ENCODE peak calls at places on chromosome 5, in four cellular contexts. U is EH, P is aorta, R is NCI-H345. Q is an unnamed sample.
A peak's percentile ranks its signal among the peaks of the same experiment; 100 is the strongest.

GRCh38 chr5:59296317-59297264 is 596.9 kb downstream of the PDE4D start:
- DNase-seq in U (peak; percentile 24), P (no peak), R (no peak), Q (no peak)

GRCh38 chr5:35954175-35954574 is 15.8 kb upstream of the CAPSL start:
- DNase-seq in U (no peak), P (no peak), R (no peak), Q (no peak)

GRCh38 chr5:58496488-58496887 is 5.3 kb downstream of the GAPT start:
- DNase-seq in U (no peak), P (no peak), R (no peak), Q (no peak)

GRCh38 chr5:39501403-39501802 is 76.6 kb upstream of the DAB2 start:
- DNase-seq in U (peak; percentile 92), P (peak; percentile 74), R (no peak), Q (no peak)

GRCh38 chr5:153099328-153099727 is 391.1 kb upstream of the GRIA1 start:
- DNase-seq in U (no peak), P (no peak), R (no peak), Q (no peak)

GRCh38 chr5:32559411-32559810 is 25.9 kb upstream of the SUB1 start:
- DNase-seq in U (no peak), P (no peak), R (no peak), Q (no peak)

GRCh38 chr5:89769975-89770374 is 639.6 kb downstream of the CETN3 start:
- DNase-seq in U (no peak), P (no peak), R (no peak), Q (no peak)

GRCh38 chr5:32193591-32193990 is 19.5 kb upstream of the GOLPH3 start:
- DNase-seq in U (peak; percentile 94), P (peak; percentile 94), R (peak; percentile 98), Q (peak; percentile 26)

GRCh38 chr5:138611295-138612220 is 36.4 kb upstream of the HSPA9 start:
- DNase-seq in U (no peak), P (no peak), R (peak; percentile 27), Q (peak; percentile 70)

GRCh38 chr5:132209901-132210545 is 17.6 kb downstream of the P4HA2 start:
- DNase-seq in U (no peak), P (no peak), R (no peak), Q (peak; percentile 28)

GRCh38 chr5:134136221-134136631 is 21.7 kb downstream of the TCF7 start:
- DNase-seq in U (no peak), P (no peak), R (no peak), Q (peak; percentile 32)

GRCh38 chr5:141780240-141780951 is 97.8 kb downstream of the PCDH1 start:
- DNase-seq in U (no peak), P (no peak), R (no peak), Q (no peak)

GRCh38 chr5:157533011-157533481 is 42.5 kb downstream of the ADAM19 start:
- DNase-seq in U (no peak), P (no peak), R (no peak), Q (no peak)

GRCh38 chr5:74903165-74903787 is 37.1 kb upstream of the FAM169A start:
- DNase-seq in U (no peak), P (no peak), R (peak; percentile 9), Q (no peak)

GRCh38 chr5:179334017-179334765 is 11.1 kb downstream of the ADAMTS2 start:
- DNase-seq in U (no peak), P (peak; percentile 30), R (no peak), Q (no peak)

GRCh38 chr5:95718203-95718602 is 12.9 kb upstream of the RHOBTB3 start:
- DNase-seq in U (no peak), P (no peak), R (no peak), Q (no peak)

GRCh38 chr5:141951341-141951781 is 6.6 kb downstream of the PCDH12 start:
- DNase-seq in U (no peak), P (no peak), R (no peak), Q (no peak)

GRCh38 chr5:77724934-77725333 is 51.2 kb downstream of the TBCA start:
- DNase-seq in U (no peak), P (no peak), R (no peak), Q (no peak)

GRCh38 chr5:94901071-94901979 is 282.9 kb downstream of the SLF1 start:
- DNase-seq in U (peak; percentile 42), P (no peak), R (no peak), Q (no peak)

GRCh38 chr5:118533923-118534322 is 454.4 kb downstream of the DTWD2 start:
- DNase-seq in U (no peak), P (no peak), R (no peak), Q (no peak)

GRCh38 chr5:158010831-158011230 is 151.9 kb upstream of the CLINT1 start:
- DNase-seq in U (no peak), P (no peak), R (no peak), Q (no peak)

GRCh38 chr5:14673443-14673842 is 8.9 kb downstream of the OTULIN start:
- DNase-seq in U (no peak), P (no peak), R (no peak), Q (no peak)

GRCh38 chr5:3060283-3060682 is 308.8 kb upstream of the IRX2 start:
- DNase-seq in U (no peak), P (no peak), R (no peak), Q (no peak)

GRCh38 chr5:132498686-132499271 is 8.2 kb upstream of the IRF1 start:
- DNase-seq in U (peak; percentile 52), P (no peak), R (no peak), Q (no peak)

GRCh38 chr5:56168066-56168478 is 65.1 kb downstream of the ANKRD55 start:
- DNase-seq in U (no peak), P (no peak), R (no peak), Q (no peak)

GRCh38 chr5:157269165-157269671 is 3.3 kb downstream of the CYFIP2 start:
- DNase-seq in U (no peak), P (no peak), R (no peak), Q (no peak)

GRCh38 chr5:42990892-42991291 is 49.2 kb downstream of the ANXA2R start:
- DNase-seq in U (no peak), P (no peak), R (no peak), Q (no peak)

GRCh38 chr5:80318212-80318611 is 1.6 kb upstream of the SPZ1 start:
- DNase-seq in U (peak; percentile 14), P (no peak), R (no peak), Q (no peak)

GRCh38 chr5:78964889-78965288 is 20.2 kb downstream of the ARSB start:
- DNase-seq in U (peak; percentile 74), P (no peak), R (peak; percentile 54), Q (no peak)

GRCh38 chr5:35302544-35302943 is 72.3 kb upstream of the PRLR start:
- DNase-seq in U (no peak), P (no peak), R (no peak), Q (no peak)

GRCh38 chr5:89729623-89730390 is 679.7 kb downstream of the CETN3 start:
- DNase-seq in U (no peak), P (no peak), R (no peak), Q (no peak)

GRCh38 chr5:170573119-170573518 is 69.3 kb downstream of the KCNIP1 start:
- DNase-seq in U (no peak), P (no peak), R (no peak), Q (no peak)

GRCh38 chr5:107526263-107526937 is 144.3 kb downstream of the EFNA5 start:
- DNase-seq in U (peak; percentile 3), P (no peak), R (no peak), Q (no peak)

GRCh38 chr5:149383399-149383798 is 4.3 kb upstream of the IL17B start:
- DNase-seq in U (peak; percentile 74), P (peak; percentile 87), R (no peak), Q (no peak)

GRCh38 chr5:177095088-177095669 is 8.5 kb downstream of the FGFR4 start:
- DNase-seq in U (no peak), P (no peak), R (no peak), Q (no peak)

GRCh38 chr5:124193371-124193789 is 553.1 kb downstream of the ZNF608 start:
- DNase-seq in U (no peak), P (no peak), R (no peak), Q (no peak)

Q was measured in dorsolateral prefrontal cortex.